ENCODE peak calls at places on chromosomes 6 and 20, in nine cellular contexts. Y, V, L, P, N, M, I, Q and O are unnamed samples.

GRCh38 chr20:20188647-20189046 is 136.3 kb downstream of the CFAP61 start:
- DNase-seq in Y (no peak), V (no peak), L (no peak), P (no peak), N (no peak), M (no peak), I (no peak), Q (no peak), O (no peak)

GRCh38 chr20:4130404-4131189 is 115.2 kb upstream of the RNF24 start:
- DNase-seq in Y (peak; percentile 72), V (no peak), L (peak; percentile 50), P (no peak), N (no peak), M (no peak), I (no peak), Q (peak; percentile 25), O (peak; percentile 47)

GRCh38 chr6:161137839-161138544 is 135.9 kb downstream of the AGPAT4 start:
- DNase-seq in Y (peak; percentile 56), V (no peak), L (peak; percentile 23), P (no peak), N (no peak), M (no peak), I (no peak), Q (no peak), O (peak; percentile 17)

GRCh38 chr6:144477841-144478240 is 192.7 kb downstream of the UTRN start:
- DNase-seq in Y (no peak), V (no peak), L (no peak), P (no peak), N (no peak), M (no peak), I (no peak), Q (peak; percentile 63), O (no peak)

GRCh38 chr6:168033791-168034190 is 36.3 kb downstream of the KIF25 start:
- DNase-seq in Y (no peak), V (no peak), L (no peak), P (no peak), N (no peak), M (no peak), I (no peak), Q (no peak), O (no peak)

GRCh38 chr6:45982280-45983036 is 33.2 kb downstream of the CLIC5 start:
- DNase-seq in Y (no peak), V (no peak), L (no peak), P (no peak), N (no peak), M (no peak), I (no peak), Q (no peak), O (no peak)

GRCh38 chr20:5078399-5078958 is 41.3 kb downstream of the PCNA start:
- DNase-seq in Y (peak; percentile 66), V (peak; percentile 69), L (peak; percentile 73), P (no peak), N (peak; percentile 72), M (no peak), I (peak; percentile 81), Q (no peak), O (peak; percentile 16)

GRCh38 chr6:5083307-5083583 is 1.9 kb upstream of the PPP1R3G start:
- DNase-seq in Y (no peak), V (no peak), L (no peak), P (no peak), N (no peak), M (no peak), I (no peak), Q (no peak), O (no peak)

GRCh38 chr6:16205377-16206144 is 32.8 kb upstream of the GMPR start:
- DNase-seq in Y (peak; percentile 91), V (no peak), L (peak; percentile 90), P (peak; percentile 82), N (no peak), M (no peak), I (no peak), Q (peak; percentile 99), O (peak; percentile 100)

GRCh38 chr6:152273002-152273401 is 364.2 kb downstream of the SYNE1 start:
- DNase-seq in Y (peak; percentile 30), V (peak; percentile 31), L (peak; percentile 24), P (no peak), N (peak; percentile 68), M (no peak), I (peak; percentile 32), Q (peak; percentile 59), O (peak; percentile 69)

GRCh38 chr6:52992980-52993379 is 2.1 kb downstream of the GSTA4 start:
- DNase-seq in Y (peak; percentile 81), V (no peak), L (peak; percentile 87), P (no peak), N (no peak), M (no peak), I (no peak), Q (peak; percentile 90), O (peak; percentile 80)

GRCh38 chr6:87297115-87297514 is 25.3 kb upstream of the SMIM8 start:
- DNase-seq in Y (peak; percentile 45), V (no peak), L (peak; percentile 37), P (no peak), N (no peak), M (no peak), I (no peak), Q (no peak), O (peak; percentile 68)

GRCh38 chr20:46243707-46244628 is 64.3 kb downstream of the CDH22 start:
- DNase-seq in Y (peak; percentile 4), V (no peak), L (no peak), P (no peak), N (no peak), M (no peak), I (no peak), Q (no peak), O (peak; percentile 5)

GRCh38 chr6:31877651-31878161 is 1.1 kb downstream of the SLC44A4 start:
- DNase-seq in Y (no peak), V (no peak), L (no peak), P (no peak), N (no peak), M (no peak), I (peak; percentile 94), Q (no peak), O (no peak)

GRCh38 chr20:9200620-9201019 is 131.7 kb downstream of the PLCB4 start:
- DNase-seq in Y (peak; percentile 68), V (no peak), L (peak; percentile 42), P (no peak), N (no peak), M (no peak), I (no peak), Q (peak; percentile 20), O (peak; percentile 59)

GRCh38 chr6:28252507-28252975 is 472 bp upstream of the ZKSCAN4 start:
- DNase-seq in Y (no peak), V (no peak), L (no peak), P (no peak), N (no peak), M (no peak), I (no peak), Q (no peak), O (no peak)

GRCh38 chr6:32962427-32962826 is 6.0 kb upstream of the BRD2 start:
- DNase-seq in Y (peak; percentile 28), V (no peak), L (no peak), P (no peak), N (no peak), M (no peak), I (no peak), Q (no peak), O (no peak)
- H3K4me3 ChIP-seq in Y (no peak overlapping the region), V (no peak overlapping the region), L (no peak overlapping the region), P (no peak overlapping the region), N (no peak overlapping the region), M (no peak overlapping the region), I (no peak overlapping the region), Q (no peak overlapping the region), O (no peak overlapping the region)

GRCh38 chr6:1311400-1312192 is at the start of gene FOXQ1:
- DNase-seq in Y (peak; percentile 40), V (no peak), L (peak; percentile 76), P (no peak), N (peak; percentile 83), M (no peak), I (peak; percentile 77), Q (peak; percentile 62), O (peak; percentile 42)

GRCh38 chr6:1313364-1313754 is 1.5 kb downstream of the FOXQ1 start:
- DNase-seq in Y (no peak), V (no peak), L (no peak), P (no peak), N (no peak), M (no peak), I (no peak), Q (peak; percentile 58), O (no peak)

GRCh38 chr6:1312193-1312443 is 220 bp downstream of the FOXQ1 start:
- DNase-seq in Y (no peak), V (no peak), L (no peak), P (no peak), N (no peak), M (no peak), I (no peak), Q (peak; percentile 60), O (no peak)

GRCh38 chr6:1312444-1313363 is 806 bp downstream of the FOXQ1 start:
- DNase-seq in Y (no peak), V (no peak), L (no peak), P (no peak), N (no peak), M (no peak), I (no peak), Q (peak; percentile 45), O (no peak)

DNA sequence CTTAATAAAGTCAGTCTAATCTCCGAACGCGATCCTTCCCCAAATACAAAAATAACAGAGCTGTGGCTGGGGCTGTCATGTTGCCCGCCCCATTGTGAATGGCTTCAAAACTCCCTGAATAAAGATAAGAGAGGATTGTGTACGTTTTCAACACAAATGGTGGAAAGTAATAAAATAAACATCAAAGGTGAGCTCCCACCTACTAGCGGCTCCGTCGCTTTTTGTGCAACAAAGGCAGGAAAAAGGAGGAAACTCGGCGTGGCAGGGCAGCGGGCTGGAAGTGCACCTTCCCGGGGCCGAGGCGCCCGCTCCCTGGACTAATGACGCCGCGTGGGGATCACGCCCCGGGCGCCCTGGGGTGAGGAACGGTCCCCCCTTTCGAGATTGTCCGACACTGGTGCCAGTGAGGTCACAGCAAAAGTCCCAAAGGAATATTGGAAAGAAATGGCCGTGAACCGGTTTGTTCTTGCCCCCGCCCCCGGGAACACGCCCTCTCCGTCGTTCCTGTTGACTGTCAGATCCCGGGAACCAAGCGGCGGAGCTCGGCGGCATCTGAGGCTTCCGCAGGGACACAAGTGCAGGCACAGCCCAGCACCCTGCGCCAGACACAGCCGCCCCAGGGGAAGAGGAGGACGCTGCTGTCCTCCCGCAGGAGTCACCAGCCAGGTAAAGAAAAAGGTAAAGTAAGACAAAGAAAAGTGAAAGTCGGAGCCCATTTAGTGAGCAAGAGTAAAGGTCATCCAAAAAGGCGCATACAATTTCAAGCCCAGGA is 1.1 kb upstream of the FOXQ1 start:
- DNase-seq in Y (no peak), V (no peak), L (no peak), P (no peak), N (no peak), M (no peak), I (peak; percentile 64), Q (no peak), O (no peak)
- H3K4me3 ChIP-seq in Y (peak overlapping the region; percentile 37), V (peak overlapping the region; percentile 53), L (peak overlapping the region; percentile 89), P (peak overlapping the region; percentile 52), N (peak overlapping the region; percentile 60), M (peak overlapping the region; percentile 3), I (peak overlapping the region; percentile 40), Q (peak overlapping the region; percentile 81), O (peak overlapping the region; percentile 56)

GRCh38 chr20:59578602-59579403 is 25.5 kb upstream of the PHACTR3 start:
- DNase-seq in Y (no peak), V (no peak), L (no peak), P (no peak), N (peak; percentile 36), M (no peak), I (no peak), Q (no peak), O (no peak)
- H3K4me3 ChIP-seq in Y (no peak overlapping the region), V (no peak overlapping the region), L (no peak overlapping the region), P (no peak overlapping the region), N (no peak overlapping the region), M (no peak overlapping the region), I (no peak overlapping the region), Q (no peak overlapping the region), O (no peak overlapping the region)

GRCh38 chr6:103000686-103001085 is 1607.2 kb downstream of the GRIK2 start:
- DNase-seq in Y (no peak), V (no peak), L (no peak), P (no peak), N (no peak), M (no peak), I (no peak), Q (no peak), O (no peak)
- H3K4me3 ChIP-seq in Y (no peak overlapping the region), V (no peak overlapping the region), L (no peak overlapping the region), P (peak overlapping the region; percentile 44), N (no peak overlapping the region), M (no peak overlapping the region), I (no peak overlapping the region), Q (no peak overlapping the region), O (no peak overlapping the region)